ENCODE peak calls at places on chromosomes 4 and X, in nine cellular contexts. H is lung; C is H9; K is suprapubic skin; J is A549; I is heart right ventricle; W is CD8-positive, alpha-beta T cell; B is GM13976; F is HCT116. O is an unnamed sample.

GRCh38 chr4:98522603-98523395 is 135.6 kb downstream of the TSPAN5 start:
- DNase-seq in H (no peak), C (no peak), K (no peak), J (peak; percentile 38), I (no peak), W (no peak), B (no peak), F (peak; percentile 87), O (no peak)

GRCh38 chr4:36786519-36786918 is 458.0 kb upstream of the NWD2 start:
- DNase-seq in H (no peak), C (no peak), K (no peak), J (no peak), I (no peak), W (no peak), B (no peak), F (no peak), O (no peak)

GRCh38 chrX:40867352-40867751 is 132.0 kb upstream of the MED14 start:
- DNase-seq in H (no peak), C (no peak), K (no peak), J (peak; percentile 25), I (no peak), W (no peak), B (no peak), F (peak; percentile 8), O (no peak)

GRCh38 chr4:167114416-167114971 is 119.8 kb downstream of the SPOCK3 start:
- DNase-seq in H (no peak), C (no peak), K (no peak), J (no peak), I (no peak), W (no peak), B (no peak), F (no peak), O (no peak)

GRCh38 chr4:30837131-30837539 is 117.0 kb downstream of the PCDH7 start:
- DNase-seq in H (no peak), C (no peak), K (no peak), J (no peak), I (no peak), W (no peak), B (no peak), F (peak; percentile 81), O (peak; percentile 29)

GRCh38 chr4:152103181-152103901 is 342.5 kb upstream of the GATB start:
- DNase-seq in H (no peak), C (no peak), K (no peak), J (no peak), I (no peak), W (no peak), B (no peak), F (no peak), O (no peak)

GRCh38 chr4:8410641-8411271 is 29.8 kb downstream of the ACOX3 start:
- DNase-seq in H (peak; percentile 44), C (peak; percentile 89), K (no peak), J (peak; percentile 80), I (peak; percentile 68), W (no peak), B (no peak), F (peak; percentile 81), O (peak; percentile 83)

GRCh38 chr4:35725131-35725530 is 519.2 kb downstream of the ARAP2 start:
- DNase-seq in H (no peak), C (peak; percentile 31), K (no peak), J (no peak), I (no peak), W (no peak), B (no peak), F (no peak), O (no peak)

GRCh38 chr4:92629302-92629701 is 325.5 kb downstream of the GRID2 start:
- DNase-seq in H (no peak), C (no peak), K (no peak), J (no peak), I (no peak), W (no peak), B (no peak), F (no peak), O (no peak)

GRCh38 chr4:174217273-174218126 is 66.0 kb downstream of the FBXO8 start:
- DNase-seq in H (no peak), C (no peak), K (no peak), J (no peak), I (peak; percentile 55), W (no peak), B (peak; percentile 30), F (no peak), O (peak; percentile 45)

GRCh38 chrX:9293051-9293496 is 171.8 kb upstream of the TBL1X start:
- DNase-seq in H (no peak), C (peak; percentile 77), K (no peak), J (no peak), I (no peak), W (no peak), B (no peak), F (no peak), O (peak; percentile 11)

GRCh38 chr4:122065915-122066314 is 86.2 kb upstream of the BLTP1 start:
- DNase-seq in H (no peak), C (no peak), K (no peak), J (no peak), I (no peak), W (no peak), B (no peak), F (no peak), O (no peak)

GRCh38 chr4:175705407-175705806 is 106.7 kb downstream of the GPM6A start:
- DNase-seq in H (no peak), C (peak; percentile 66), K (no peak), J (no peak), I (peak; percentile 8), W (no peak), B (no peak), F (no peak), O (peak; percentile 44)

GRCh38 chr4:70559924-70560323 is 32.1 kb upstream of the AMBN start:
- DNase-seq in H (no peak), C (no peak), K (no peak), J (no peak), I (no peak), W (no peak), B (no peak), F (no peak), O (no peak)

GRCh38 chr4:70564033-70564432 is 28.0 kb upstream of the AMBN start:
- DNase-seq in H (no peak), C (no peak), K (no peak), J (no peak), I (no peak), W (no peak), B (no peak), F (no peak), O (no peak)

GRCh38 chr4:70556856-70557255 is 35.2 kb upstream of the AMBN start:
- DNase-seq in H (no peak), C (no peak), K (no peak), J (no peak), I (no peak), W (no peak), B (no peak), F (no peak), O (no peak)

GRCh38 chr4:70559216-70559830 is 32.7 kb upstream of the AMBN start:
- DNase-seq in H (peak; percentile 42), C (no peak), K (no peak), J (peak; percentile 36), I (no peak), W (peak; percentile 42), B (peak; percentile 71), F (peak; percentile 35), O (peak; percentile 59)
- TF ChIP-seq CTCF in H (peak; percentile 54), C (peak; percentile 83), K (peak; percentile 54), J (peak; percentile 70), I (peak; percentile 45), W (peak; percentile 66), B (peak; percentile 74), F (peak; percentile 60), O (peak; percentile 79)

DNA sequence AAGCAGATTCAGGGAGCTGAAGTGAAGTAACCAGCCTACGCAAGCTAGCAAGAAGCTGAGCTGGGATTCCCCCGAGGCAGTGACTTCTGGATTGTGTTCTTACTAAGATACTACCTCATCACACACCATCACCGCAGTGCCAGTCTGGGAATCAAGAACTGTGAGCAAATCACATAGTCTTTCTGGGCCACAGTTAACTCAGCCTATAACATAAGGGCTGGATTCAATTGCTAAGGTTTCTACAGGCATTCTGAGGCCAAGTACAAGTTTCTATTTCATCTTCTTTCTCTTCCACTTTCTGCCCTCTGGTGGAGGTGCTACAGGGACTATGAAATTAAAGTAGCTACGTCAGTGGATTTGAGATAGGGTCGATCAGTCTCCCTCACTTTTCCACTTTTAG is 1.4 kb upstream of the CORIN start:
- DNase-seq in H (no peak), C (no peak), K (no peak), J (peak; percentile 1), I (no peak), W (no peak), B (peak; percentile 52), F (no peak), O (no peak)
- TF ChIP-seq CTCF in H (no peak), C (peak; percentile 56), K (no peak), J (no peak), I (no peak), W (peak; percentile 19), B (peak; percentile 48), F (no peak), O (no peak)

GRCh38 chrX:81286608-81287007 is 84.7 kb downstream of the SH3BGRL start:
- DNase-seq in H (no peak), C (no peak), K (no peak), J (no peak), I (no peak), W (no peak), B (no peak), F (no peak), O (no peak)
- TF ChIP-seq CTCF in H (no peak), C (no peak), K (no peak), J (no peak), I (no peak), W (no peak), B (no peak), F (no peak), O (no peak)

GRCh38 chrX:56784666-56785065 is 55.6 kb downstream of the NBDY start:
- DNase-seq in H (no peak), C (no peak), K (peak; percentile 22), J (no peak), I (no peak), W (no peak), B (no peak), F (no peak), O (no peak)

GRCh38 chrX:56782362-56782761 is 53.3 kb downstream of the NBDY start:
- DNase-seq in H (no peak), C (no peak), K (no peak), J (no peak), I (no peak), W (no peak), B (no peak), F (no peak), O (no peak)

GRCh38 chrX:56782791-56783449 is 53.9 kb downstream of the NBDY start:
- DNase-seq in H (peak; percentile 46), C (no peak), K (peak; percentile 68), J (no peak), I (no peak), W (no peak), B (no peak), F (no peak), O (no peak)

GRCh38 chrX:56783996-56784620 is 55.1 kb downstream of the NBDY start:
- DNase-seq in H (no peak), C (no peak), K (peak; percentile 59), J (no peak), I (no peak), W (no peak), B (no peak), F (no peak), O (no peak)

DNA sequence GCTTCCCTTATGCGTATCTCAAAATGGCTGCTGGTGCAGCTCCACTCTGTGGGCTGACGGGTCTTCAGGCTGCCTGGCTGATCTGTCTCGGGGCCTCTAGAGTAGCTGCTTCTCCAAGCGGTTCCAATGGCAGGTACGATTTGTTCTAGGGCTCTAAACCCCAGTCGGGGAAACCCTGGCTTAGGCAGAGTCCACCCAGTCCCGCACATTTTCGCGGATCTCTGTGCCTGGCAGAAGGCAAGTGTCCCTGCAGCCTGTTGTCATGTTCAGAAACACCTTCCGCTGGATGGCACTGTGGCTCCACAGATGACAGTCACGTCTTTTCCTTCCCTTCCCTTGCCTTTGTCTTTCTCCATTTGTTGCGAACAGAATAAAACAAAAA is 54.4 kb downstream of the NBDY start:
- DNase-seq in H (peak; percentile 82), C (peak; percentile 43), K (peak; percentile 85), J (no peak), I (no peak), W (no peak), B (no peak), F (no peak), O (peak; percentile 58)
- TF ChIP-seq CTCF in H (peak; percentile 63), C (no peak), K (no peak), J (no peak), I (peak; percentile 45), W (no peak), B (peak; percentile 52), F (no peak), O (no peak)